ENCODE peak calls at places on chromosomes 3 and 15, in four cellular contexts. J, B, D and E are unnamed samples.

GRCh38 chr3:61358364-61358763 is 107.1 kb upstream of the FHIT start:
- DNase-seq in J (no peak), B (no peak), D (no peak), E (peak)

GRCh38 chr3:141834296-141834695 is 42.1 kb upstream of the ATP1B3 start:
- DNase-seq in J (no peak), B (no peak), D (no peak), E (no peak)

GRCh38 chr3:143573904-143574303 is 274.4 kb downstream of the SLC9A9 start:
- DNase-seq in J (no peak), B (no peak), D (no peak), E (no peak)

GRCh38 chr3:168884353-168884903 is 779.1 kb downstream of the MECOM start:
- DNase-seq in J (no peak), B (no peak), D (peak), E (no peak)

GRCh38 chr3:34202975-34203374 is 404.5 kb downstream of the PDCD6IP start:
- DNase-seq in J (no peak), B (no peak), D (no peak), E (no peak)

GRCh38 chr15:56047354-56047753 is 53.9 kb upstream of the NEDD4 start:
- DNase-seq in J (no peak), B (no peak), D (no peak), E (no peak)

GRCh38 chr3:61250784-61251173 is 473 bp downstream of the FHIT start:
- DNase-seq in J (no peak), B (peak), D (peak), E (peak)

GRCh38 chr15:99976811-99977271 is 243.6 kb upstream of the LYSMD4 start:
- DNase-seq in J (no peak), B (no peak), D (no peak), E (no peak)